ENCODE peak calls at places on chromosomes 5 and 9, in seven cellular contexts. N is H9, W is IMR-90, D is H1, Z is mesendoderm, E is mesenchymal stem cell, G is neuronal stem cell. F is an unnamed sample.

GRCh38 chr5:138677782-138678181 is 75.4 kb upstream of the CTNNA1 start:
- DNase-seq in Z (no peak), E (no peak), D (no peak), N (no peak), G (no peak), W (no peak), F (no peak)

GRCh38 chr5:23717486-23717885 is 210.1 kb downstream of the PRDM9 start:
- DNase-seq in E (no peak), W (no peak), D (no peak), N (no peak), G (no peak), Z (no peak), F (no peak)

GRCh38 chr9:125747053-125747764 is at the start of gene PBX3:
- DNase-seq in W (no peak), E (peak), D (peak), G (peak), N (no peak), Z (peak), F (no peak)

GRCh38 chr5:40507095-40507494 is 172.6 kb upstream of the PTGER4 start:
- DNase-seq in D (no peak), N (no peak), E (no peak), Z (no peak), W (no peak), G (no peak), F (no peak)

GRCh38 chr9:18684608-18685317 is 210.8 kb downstream of the ADAMTSL1 start:
- DNase-seq in G (no peak), Z (no peak), W (no peak), E (no peak), D (no peak), N (no peak), F (no peak)

GRCh38 chr5:146130440-146131045 is 25.2 kb upstream of the PLAC8L1 start:
- DNase-seq in E (peak), G (peak), W (peak), N (no peak), D (no peak), Z (peak), F (no peak)

GRCh38 chr5:159785639-159786038 is 130.6 kb upstream of the ADRA1B start:
- DNase-seq in Z (no peak), D (no peak), E (no peak), N (no peak), W (peak), G (no peak), F (no peak)

GRCh38 chr9:113536483-113537226 is 73.1 kb downstream of the RGS3 start:
- DNase-seq in Z (peak), W (no peak), N (peak), D (no peak), E (peak), G (peak), F (no peak)

GRCh38 chr5:143850050-143850713 is 38.2 kb downstream of the HMHB1 start:
- DNase-seq in E (no peak), G (no peak), Z (no peak), N (no peak), D (no peak), W (no peak), F (no peak)

GRCh38 chr5:16855475-16855874 is 80.6 kb downstream of the MYO10 start:
- DNase-seq in W (peak), E (no peak), D (no peak), G (peak), Z (peak), N (no peak), F (no peak)

GRCh38 chr5:88840497-88840896 is 42.5 kb downstream of the MEF2C start:
- DNase-seq in Z (no peak), E (no peak), N (no peak), G (no peak), D (no peak), W (no peak), F (no peak)

GRCh38 chr5:177404641-177405134 is 4.2 kb upstream of the PFN3 start:
- DNase-seq in E (no peak), Z (no peak), D (no peak), N (no peak), G (no peak), W (no peak), F (no peak)

DNA sequence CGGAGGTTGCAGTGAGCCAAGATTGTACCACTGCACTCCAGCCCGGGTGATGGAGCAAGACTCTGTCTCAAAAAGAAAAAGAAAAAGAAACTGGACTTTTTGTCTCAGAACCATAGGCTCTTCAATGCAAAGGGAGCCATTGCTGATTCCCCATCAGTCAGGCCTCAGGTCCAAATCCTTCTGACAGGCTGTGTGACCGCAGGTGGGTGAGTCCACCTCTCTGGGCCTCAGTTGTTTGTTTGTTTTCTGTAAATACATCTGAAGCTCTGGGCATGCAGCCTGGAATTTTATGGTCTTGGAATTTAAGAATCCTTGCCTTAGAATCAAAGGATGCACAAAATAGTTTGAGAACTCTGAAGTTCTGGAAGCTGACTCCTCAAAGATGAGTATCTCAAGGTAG is 21.1 kb upstream of the TOR2A start:
- DNase-seq in W (no peak), Z (no peak), D (no peak), E (no peak), N (no peak), G (no peak), F (no peak)
- H3K4ac ChIP-seq in W (no peak), Z (no peak), D (no peak), E (no peak), N (no peak), G (no peak), F (no peak)

DNA sequence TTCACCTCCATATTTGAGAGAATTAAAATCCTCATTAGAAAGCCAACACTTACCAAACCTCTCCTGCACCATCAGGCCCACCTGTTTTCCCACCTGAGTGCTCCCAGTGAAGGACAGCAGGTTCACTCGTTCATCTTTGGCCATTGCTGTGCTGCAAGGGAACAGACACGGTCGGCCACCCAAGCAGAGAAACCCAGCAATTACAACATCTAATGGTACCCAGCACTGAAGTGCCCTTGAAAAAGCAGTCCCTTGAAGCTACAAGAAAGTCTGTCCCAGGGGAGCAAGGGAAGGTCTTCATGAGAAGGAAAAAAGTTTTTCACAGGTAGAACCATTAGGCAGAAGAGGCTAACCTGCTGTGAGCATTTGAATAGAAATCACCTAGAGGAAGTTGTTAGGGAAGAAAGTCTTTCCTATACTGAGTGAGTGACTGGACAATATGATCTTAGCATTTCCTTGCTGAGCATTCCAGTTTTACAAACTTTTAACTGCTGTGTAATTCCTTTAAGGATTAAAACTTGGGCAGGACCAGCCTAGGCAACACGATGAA is 26.7 kb downstream of the ALDH7A1 start:
- DNase-seq in W (no peak), N (no peak), D (no peak), G (no peak), E (no peak), Z (no peak), F (no peak)
- H3K4ac ChIP-seq in W (no peak), N (no peak), D (no peak), G (no peak), E (no peak), Z (no peak), F (no peak)

GRCh38 chr5:91128604-91129003 is 254.5 kb downstream of the ARRDC3 start:
- DNase-seq in W (peak), Z (no peak), D (no peak), N (no peak), E (no peak), G (no peak), F (no peak)
- H3K4ac ChIP-seq in W (peak), Z (no peak), D (no peak), N (no peak), E (no peak), G (no peak), F (no peak)

GRCh38 chr9:135108801-135109500 is 21.5 kb downstream of the OLFM1 start:
- DNase-seq in W (no peak), N (no peak), G (no peak), E (no peak), Z (no peak), D (no peak), F (no peak)
- H3K4ac ChIP-seq in W (no peak), N (no peak), G (no peak), E (no peak), Z (no peak), D (no peak), F (no peak)

GRCh38 chr5:141677415-141677814 is 4.6 kb downstream of the ARAP3 start:
- DNase-seq in E (no peak), D (peak), Z (peak), G (no peak), N (peak), W (no peak), F (no peak)

GRCh38 chr5:141674747-141675146 is 7.3 kb downstream of the ARAP3 start:
- DNase-seq in G (no peak), E (no peak), Z (peak), N (peak), W (no peak), D (no peak), F (no peak)

GRCh38 chr5:141672071-141672855 is 9.8 kb downstream of the ARAP3 start:
- DNase-seq in W (no peak), D (no peak), E (no peak), Z (no peak), N (no peak), G (no peak), F (no peak)

GRCh38 chr5:141669519-141669918 is 12.5 kb downstream of the ARAP3 start:
- DNase-seq in E (no peak), W (no peak), G (no peak), D (no peak), N (peak), Z (peak), F (no peak)

GRCh38 chr5:141672856-141673813 is 8.9 kb downstream of the ARAP3 start:
- DNase-seq in E (no peak), W (no peak), Z (no peak), G (no peak), N (peak), D (no peak), F (no peak)
- H3K4ac ChIP-seq in E (no peak), W (no peak), Z (no peak), G (peak), N (no peak), D (no peak), F (no peak)

DNA sequence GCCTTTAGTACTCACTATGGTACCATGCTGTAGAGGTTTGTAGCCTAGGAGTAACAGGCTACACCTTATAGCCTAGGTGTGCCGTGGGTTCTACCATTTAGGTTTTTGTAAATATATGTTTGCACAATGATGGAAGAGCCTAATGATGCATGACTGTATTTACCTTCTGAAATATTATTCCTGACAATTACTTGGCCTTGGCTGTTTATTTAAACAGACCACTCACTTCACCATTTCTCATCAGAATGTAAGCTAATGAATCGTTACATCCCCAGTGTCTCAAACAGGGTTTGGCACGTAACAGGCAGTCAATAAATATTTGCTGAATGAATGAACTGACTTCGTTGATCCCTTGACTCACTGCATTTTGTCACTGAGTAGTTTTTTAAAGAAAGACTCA is 93.1 kb downstream of the MED27 start:
- DNase-seq in E (peak), Z (no peak), G (no peak), D (no peak), N (no peak), W (peak), F (no peak)
- H3K4ac ChIP-seq in E (no peak), Z (no peak), G (no peak), D (no peak), N (no peak), W (no peak), F (no peak)

GRCh38 chr9:36530224-36530623 is 42.5 kb upstream of the MELK start:
- DNase-seq in G (no peak), Z (no peak), D (no peak), W (no peak), E (no peak), N (no peak), F (no peak)
- H3K4ac ChIP-seq in G (no peak), Z (no peak), D (no peak), W (no peak), E (no peak), N (no peak), F (no peak)